ENCODE peak calls at places on chromosomes 2 and 18, in five cellular contexts. C, T, K, I and B are unnamed samples.

GRCh38 chr18:48819276-48819675 is 131.5 kb downstream of the SMAD7 start:
- DNase-seq in C (no peak), I (no peak), T (no peak), K (no peak), B (no peak)

GRCh38 chr2:132374551-132374950 is 42.1 kb upstream of the GPR39 start:
- DNase-seq in T (no peak), K (no peak), I (no peak), C (no peak), B (no peak)

GRCh38 chr2:136104977-136105376 is 13.0 kb downstream of the CXCR4 start:
- DNase-seq in C (no peak), K (no peak), I (no peak), T (no peak), B (no peak)

GRCh38 chr2:199366406-199366805 is 91.3 kb downstream of the SATB2 start:
- DNase-seq in I (no peak), K (no peak), C (no peak), T (no peak), B (no peak)

GRCh38 chr2:128278979-128279378 is 39.7 kb downstream of the HS6ST1 start:
- DNase-seq in I (no peak), C (peak), T (no peak), K (no peak), B (no peak)

GRCh38 chr18:7577706-7578105 is 10.6 kb downstream of the PTPRM start:
- DNase-seq in C (no peak), T (no peak), K (no peak), I (no peak), B (no peak)

GRCh38 chr18:41396211-41396610 is 558.8 kb upstream of the PIK3C3 start:
- DNase-seq in K (no peak), T (no peak), C (no peak), I (no peak), B (no peak)

GRCh38 chr2:12579018-12579417 is 137.7 kb upstream of the TRIB2 start:
- DNase-seq in T (no peak), K (no peak), I (no peak), C (no peak), B (no peak)

GRCh38 chr18:59910967-59911366 is 11.2 kb downstream of the PMAIP1 start:
- DNase-seq in C (no peak), I (no peak), K (no peak), T (no peak), B (no peak)

GRCh38 chr2:108271691-108272253 is 16.9 kb upstream of the SULT1C2 start:
- DNase-seq in K (no peak), I (no peak), C (peak), T (no peak), B (no peak)

GRCh38 chr2:200158586-200159365 is 147.7 kb upstream of the SPATS2L start:
- DNase-seq in K (no peak), C (no peak), T (no peak), I (no peak), B (no peak)

GRCh38 chr18:65322895-65323294 is 427.9 kb upstream of the CDH7 start:
- DNase-seq in I (no peak), C (no peak), K (no peak), T (no peak), B (no peak)

GRCh38 chr2:174024524-174025270 is 59.5 kb upstream of the SP3 start:
- DNase-seq in K (no peak), I (no peak), C (peak), T (no peak), B (no peak)

GRCh38 chr2:109615637-109616144 is 1.5 kb downstream of the SOWAHC start:
- DNase-seq in T (no peak), C (peak), K (no peak), I (no peak), B (no peak)

GRCh38 chr2:1993711-1994682 is 249.7 kb upstream of the PXDN start:
- DNase-seq in I (no peak), K (no peak), T (no peak), C (no peak), B (no peak)

GRCh38 chr18:54774423-54774822 is 53.9 kb upstream of the RAB27B start:
- DNase-seq in K (no peak), T (no peak), I (no peak), C (no peak), B (no peak)